ENCODE peak calls at places on chromosomes 5 and 9, in seven cellular contexts. One of them, this sample, is unnamed.

GRCh38 chr5:56481147-56481997 is 248.2 kb upstream of the ANKRD55 start:
- DNase-seq in A549: peak; percentile 50
- DNase-seq in esophagus squamous epithelium: no peak
- DNase-seq in spleen: peak; percentile 87
- DNase-seq in endothelial cell of umbilical vein: peak; percentile 53
- DNase-seq in body of pancreas: peak; percentile 57
- DNase-seq in heart left ventricle: peak; percentile 73
- DNase-seq in this sample: peak; percentile 70

GRCh38 chr9:33024126-33024965 is 727 bp upstream of the DNAJA1 start:
- DNase-seq in A549: no peak
- DNase-seq in esophagus squamous epithelium: no peak
- DNase-seq in spleen: no peak
- DNase-seq in endothelial cell of umbilical vein: no peak
- DNase-seq in body of pancreas: no peak
- DNase-seq in heart left ventricle: peak; percentile 22
- DNase-seq in this sample: no peak

GRCh38 chr5:77893225-77893860 is 117.2 kb upstream of the TBCA start:
- DNase-seq in A549: peak; percentile 83
- DNase-seq in esophagus squamous epithelium: no peak
- DNase-seq in spleen: no peak
- DNase-seq in endothelial cell of umbilical vein: peak; percentile 87
- DNase-seq in body of pancreas: no peak
- DNase-seq in heart left ventricle: peak; percentile 42
- DNase-seq in this sample: no peak

GRCh38 chr5:133611357-133612020 is 852 bp downstream of the FSTL4 start:
- DNase-seq in A549: peak; percentile 15
- DNase-seq in esophagus squamous epithelium: no peak
- DNase-seq in spleen: no peak
- DNase-seq in endothelial cell of umbilical vein: no peak
- DNase-seq in body of pancreas: peak; percentile 16
- DNase-seq in heart left ventricle: no peak
- DNase-seq in this sample: peak; percentile 81

GRCh38 chr9:113446323-113446740 is 17.2 kb upstream of the RGS3 start:
- DNase-seq in A549: peak; percentile 77
- DNase-seq in esophagus squamous epithelium: no peak
- DNase-seq in spleen: no peak
- DNase-seq in endothelial cell of umbilical vein: peak; percentile 79
- DNase-seq in body of pancreas: no peak
- DNase-seq in heart left ventricle: no peak
- DNase-seq in this sample: no peak

GRCh38 chr5:16903480-16904300 is 32.4 kb downstream of the MYO10 start:
- DNase-seq in A549: no peak
- DNase-seq in esophagus squamous epithelium: no peak
- DNase-seq in spleen: no peak
- DNase-seq in endothelial cell of umbilical vein: no peak
- DNase-seq in body of pancreas: no peak
- DNase-seq in heart left ventricle: no peak
- DNase-seq in this sample: no peak

GRCh38 chr5:113123563-113123962 is 147.0 kb downstream of the DCP2 start:
- DNase-seq in A549: peak; percentile 19
- DNase-seq in esophagus squamous epithelium: no peak
- DNase-seq in spleen: no peak
- DNase-seq in endothelial cell of umbilical vein: peak; percentile 22
- DNase-seq in body of pancreas: no peak
- DNase-seq in heart left ventricle: no peak
- DNase-seq in this sample: no peak

GRCh38 chr5:76944638-76945037 is 8.2 kb upstream of the CRHBP start:
- DNase-seq in A549: no peak
- DNase-seq in esophagus squamous epithelium: no peak
- DNase-seq in spleen: no peak
- DNase-seq in endothelial cell of umbilical vein: no peak
- DNase-seq in body of pancreas: no peak
- DNase-seq in heart left ventricle: no peak
- DNase-seq in this sample: no peak

GRCh38 chr9:129835860-129836223 is 584 bp downstream of the USP20 start:
- DNase-seq in A549: peak; percentile 17
- DNase-seq in esophagus squamous epithelium: no peak
- DNase-seq in spleen: no peak
- DNase-seq in endothelial cell of umbilical vein: peak; percentile 22
- DNase-seq in body of pancreas: no peak
- DNase-seq in heart left ventricle: peak; percentile 34
- DNase-seq in this sample: peak; percentile 28

GRCh38 chr5:149426931-149427330 is 47.8 kb upstream of the IL17B start:
- DNase-seq in A549: no peak
- DNase-seq in esophagus squamous epithelium: no peak
- DNase-seq in spleen: no peak
- DNase-seq in endothelial cell of umbilical vein: no peak
- DNase-seq in body of pancreas: no peak
- DNase-seq in heart left ventricle: no peak
- DNase-seq in this sample: no peak

GRCh38 chr9:38278931-38279532 is 113.5 kb upstream of the ALDH1B1 start:
- DNase-seq in A549: no peak
- DNase-seq in esophagus squamous epithelium: no peak
- DNase-seq in spleen: no peak
- DNase-seq in endothelial cell of umbilical vein: no peak
- DNase-seq in body of pancreas: no peak
- DNase-seq in heart left ventricle: no peak
- DNase-seq in this sample: no peak

GRCh38 chr9:124569942-124570341 is 62.7 kb upstream of the NR5A1 start:
- DNase-seq in A549: no peak
- DNase-seq in esophagus squamous epithelium: no peak
- DNase-seq in spleen: no peak
- DNase-seq in endothelial cell of umbilical vein: no peak
- DNase-seq in body of pancreas: no peak
- DNase-seq in heart left ventricle: no peak
- DNase-seq in this sample: no peak
- H3K27ac ChIP-seq in A549: no peak overlapping the region
- H3K27ac ChIP-seq in esophagus squamous epithelium: no peak overlapping the region
- H3K27ac ChIP-seq in spleen: no peak overlapping the region
- H3K27ac ChIP-seq in endothelial cell of umbilical vein: no peak overlapping the region
- H3K27ac ChIP-seq in body of pancreas: no peak overlapping the region
- H3K27ac ChIP-seq in heart left ventricle: no peak overlapping the region
- H3K27ac ChIP-seq in this sample: no peak overlapping the region

GRCh38 chr9:109315480-109315879 is 5.4 kb downstream of the EPB41L4B start:
- DNase-seq in A549: no peak
- DNase-seq in esophagus squamous epithelium: no peak
- DNase-seq in spleen: no peak
- DNase-seq in endothelial cell of umbilical vein: no peak
- DNase-seq in body of pancreas: no peak
- DNase-seq in heart left ventricle: no peak
- DNase-seq in this sample: no peak

GRCh38 chr9:109314011-109314531 is 6.8 kb downstream of the EPB41L4B start:
- DNase-seq in A549: no peak
- DNase-seq in esophagus squamous epithelium: no peak
- DNase-seq in spleen: no peak
- DNase-seq in endothelial cell of umbilical vein: no peak
- DNase-seq in body of pancreas: peak; percentile 45
- DNase-seq in heart left ventricle: no peak
- DNase-seq in this sample: peak; percentile 38

GRCh38 chr9:109317311-109317978 is 3.4 kb downstream of the EPB41L4B start:
- DNase-seq in A549: no peak
- DNase-seq in esophagus squamous epithelium: no peak
- DNase-seq in spleen: no peak
- DNase-seq in endothelial cell of umbilical vein: no peak
- DNase-seq in body of pancreas: peak; percentile 46
- DNase-seq in heart left ventricle: no peak
- DNase-seq in this sample: no peak

GRCh38 chr9:109317979-109318671 is 2.7 kb downstream of the EPB41L4B start:
- DNase-seq in A549: no peak
- DNase-seq in esophagus squamous epithelium: no peak
- DNase-seq in spleen: no peak
- DNase-seq in endothelial cell of umbilical vein: no peak
- DNase-seq in body of pancreas: peak; percentile 41
- DNase-seq in heart left ventricle: no peak
- DNase-seq in this sample: no peak

DNA sequence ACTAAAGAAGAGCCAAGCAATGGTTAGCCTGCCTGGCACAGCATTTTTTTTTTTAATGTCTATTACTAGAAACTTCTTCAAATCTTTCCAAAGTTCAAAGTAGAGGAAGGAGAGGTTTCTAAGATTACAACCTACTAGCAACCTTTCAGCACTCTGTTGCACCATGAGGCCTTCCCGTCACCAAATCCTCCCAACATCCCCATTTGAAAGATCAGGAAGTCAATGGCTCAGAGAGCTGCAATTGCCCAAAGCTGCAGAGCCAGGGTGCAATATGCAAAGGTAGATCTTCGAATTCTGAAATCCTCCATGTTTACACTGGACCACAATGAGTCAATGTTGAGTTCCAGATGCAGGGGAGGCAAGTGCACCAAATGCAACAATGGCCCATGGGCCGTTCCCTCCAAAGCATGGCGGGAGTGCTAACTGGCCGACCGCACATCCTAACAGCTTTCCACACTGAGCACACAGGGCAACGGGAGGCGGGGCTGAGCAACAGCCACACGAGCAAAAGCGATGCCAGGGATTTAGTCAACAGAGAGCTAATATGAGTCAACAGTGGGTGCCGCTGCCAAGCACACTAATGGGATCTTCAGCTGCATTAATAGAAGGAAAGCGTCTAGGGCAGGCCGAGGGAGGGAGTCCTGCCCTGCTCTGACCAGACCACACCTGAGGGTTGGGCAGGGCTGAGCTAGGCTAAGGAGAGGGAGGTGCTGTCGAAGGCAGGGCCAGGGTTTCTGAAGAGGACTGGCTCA is 4.8 kb downstream of the EPB41L4B start:
- DNase-seq in A549: peak; percentile 82
- DNase-seq in esophagus squamous epithelium: no peak
- DNase-seq in spleen: no peak
- DNase-seq in endothelial cell of umbilical vein: no peak
- DNase-seq in body of pancreas: peak; percentile 99
- DNase-seq in heart left ventricle: peak; percentile 87
- DNase-seq in this sample: peak; percentile 94
- TF ChIP-seq POLR2A in A549: no peak
- TF ChIP-seq POLR2A in esophagus squamous epithelium: no peak
- TF ChIP-seq POLR2A in spleen: no peak
- TF ChIP-seq POLR2A in endothelial cell of umbilical vein: no peak
- TF ChIP-seq POLR2A in body of pancreas: peak; percentile 97
- TF ChIP-seq POLR2A in heart left ventricle: no peak
- TF ChIP-seq POLR2A in this sample: peak; percentile 42

GRCh38 chr9:90007516-90008430 is 403.0 kb downstream of the GADD45G start:
- DNase-seq in A549: no peak
- DNase-seq in esophagus squamous epithelium: no peak
- DNase-seq in spleen: no peak
- DNase-seq in endothelial cell of umbilical vein: no peak
- DNase-seq in body of pancreas: no peak
- DNase-seq in heart left ventricle: no peak
- DNase-seq in this sample: no peak
- H3K4me3 ChIP-seq in A549: no peak overlapping the region
- H3K4me3 ChIP-seq in esophagus squamous epithelium: no peak overlapping the region
- H3K4me3 ChIP-seq in spleen: no peak overlapping the region
- H3K4me3 ChIP-seq in endothelial cell of umbilical vein: no peak overlapping the region
- H3K4me3 ChIP-seq in body of pancreas: no peak overlapping the region
- H3K4me3 ChIP-seq in heart left ventricle: no peak overlapping the region
- H3K4me3 ChIP-seq in this sample: no peak overlapping the region

GRCh38 chr5:37184748-37185364 is 64.3 kb downstream of the CPLANE1 start:
- DNase-seq in A549: no peak
- DNase-seq in esophagus squamous epithelium: no peak
- DNase-seq in spleen: no peak
- DNase-seq in endothelial cell of umbilical vein: no peak
- DNase-seq in body of pancreas: no peak
- DNase-seq in heart left ventricle: no peak
- DNase-seq in this sample: no peak
- H3K27ac ChIP-seq in A549: no peak overlapping the region
- H3K27ac ChIP-seq in esophagus squamous epithelium: no peak overlapping the region
- H3K27ac ChIP-seq in spleen: no peak overlapping the region
- H3K27ac ChIP-seq in endothelial cell of umbilical vein: no peak overlapping the region
- H3K27ac ChIP-seq in body of pancreas: no peak overlapping the region
- H3K27ac ChIP-seq in heart left ventricle: no peak overlapping the region
- H3K27ac ChIP-seq in this sample: no peak overlapping the region

DNA sequence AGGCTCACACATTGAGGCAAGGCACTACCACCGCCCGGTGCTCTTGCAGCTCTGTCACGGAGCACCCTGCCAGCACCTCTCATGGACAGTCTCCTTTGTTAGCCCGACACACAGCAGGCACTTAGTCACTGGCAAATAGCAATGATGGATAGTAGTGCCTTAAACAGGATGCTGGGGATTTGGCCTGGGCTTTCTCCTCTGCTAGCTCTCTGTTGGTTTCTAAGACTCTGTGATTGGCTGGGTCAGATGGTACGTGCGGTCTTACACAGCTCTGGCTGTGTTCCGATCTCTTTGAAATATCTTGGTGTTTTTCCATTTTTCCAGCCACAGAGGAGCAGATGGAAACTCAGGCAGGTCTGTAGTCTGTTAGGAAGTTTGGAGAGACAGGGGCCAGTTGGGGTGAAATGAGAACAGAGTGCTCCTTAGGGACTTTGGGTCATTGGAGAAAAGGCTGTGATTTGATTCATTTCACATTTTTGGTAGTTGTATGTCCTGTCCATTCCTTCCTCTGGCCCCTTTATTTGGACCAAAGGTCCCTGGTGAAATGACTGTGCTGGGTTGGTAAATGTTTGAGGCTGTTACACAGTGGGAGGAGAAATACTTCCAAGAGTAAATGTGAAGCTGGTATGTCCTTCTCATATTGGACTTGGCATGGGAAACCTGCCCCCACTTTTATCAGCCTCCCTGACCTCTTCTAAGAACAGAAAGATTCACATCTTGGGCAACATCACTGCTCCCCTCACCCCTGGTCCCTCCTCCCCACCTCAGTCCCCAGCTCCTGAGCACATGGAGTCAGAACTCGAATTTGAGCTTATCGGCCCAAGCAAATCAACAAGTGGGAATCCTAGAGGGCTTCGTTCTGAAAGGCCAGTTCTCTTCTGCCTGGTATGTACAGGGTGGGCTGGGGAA is 3.4 kb downstream of the SMIM3 start:
- DNase-seq in A549: no peak
- DNase-seq in esophagus squamous epithelium: no peak
- DNase-seq in spleen: no peak
- DNase-seq in endothelial cell of umbilical vein: no peak
- DNase-seq in body of pancreas: peak; percentile 47
- DNase-seq in heart left ventricle: peak; percentile 79
- DNase-seq in this sample: no peak
- TF ChIP-seq POLR2A in A549: no peak
- TF ChIP-seq POLR2A in esophagus squamous epithelium: peak; percentile 11
- TF ChIP-seq POLR2A in spleen: no peak
- TF ChIP-seq POLR2A in endothelial cell of umbilical vein: no peak
- TF ChIP-seq POLR2A in body of pancreas: no peak
- TF ChIP-seq POLR2A in heart left ventricle: no peak
- TF ChIP-seq POLR2A in this sample: no peak

DNA sequence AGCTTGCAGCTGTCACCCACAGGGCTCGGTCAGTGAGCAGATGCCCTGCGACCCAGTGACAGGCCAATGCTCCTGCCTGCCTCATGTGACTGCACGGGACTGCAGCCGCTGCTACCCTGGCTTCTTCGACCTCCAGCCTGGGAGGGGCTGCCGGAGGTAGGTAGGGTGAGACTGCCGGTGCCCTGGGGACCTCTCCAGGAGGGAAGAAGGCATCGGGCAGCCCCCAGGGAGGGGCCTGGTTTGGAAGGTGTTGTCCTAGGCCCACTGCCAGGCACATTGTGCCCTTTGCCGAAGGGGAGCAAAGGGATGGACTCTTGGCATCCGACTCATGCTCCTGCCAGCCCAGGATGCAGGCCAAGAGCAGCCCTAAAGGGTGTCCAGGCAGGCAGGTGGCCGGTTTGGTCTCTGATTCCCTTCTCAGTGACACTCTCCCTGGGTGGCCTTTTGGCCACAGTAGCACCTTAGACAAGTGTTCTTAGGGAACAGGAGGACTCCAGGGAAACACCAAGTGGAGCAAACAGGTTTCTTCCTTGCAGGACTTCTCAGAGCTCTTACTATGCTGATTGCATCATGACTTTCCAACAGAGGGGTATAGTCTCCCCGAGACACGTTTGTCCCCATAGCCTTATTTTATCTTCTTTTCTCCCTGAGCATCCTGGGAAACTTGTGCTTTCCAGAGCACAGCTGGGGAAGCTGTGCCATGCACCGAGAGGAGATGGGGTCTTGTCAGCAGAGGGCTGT is 28.1 kb upstream of the AIF1L start:
- DNase-seq in A549: no peak
- DNase-seq in esophagus squamous epithelium: no peak
- DNase-seq in spleen: no peak
- DNase-seq in endothelial cell of umbilical vein: no peak
- DNase-seq in body of pancreas: no peak
- DNase-seq in heart left ventricle: peak; percentile 44
- DNase-seq in this sample: no peak
- H3K4me3 ChIP-seq in A549: no peak overlapping the region
- H3K4me3 ChIP-seq in esophagus squamous epithelium: no peak overlapping the region
- H3K4me3 ChIP-seq in spleen: no peak overlapping the region
- H3K4me3 ChIP-seq in endothelial cell of umbilical vein: no peak overlapping the region
- H3K4me3 ChIP-seq in body of pancreas: no peak overlapping the region
- H3K4me3 ChIP-seq in heart left ventricle: no peak overlapping the region
- H3K4me3 ChIP-seq in this sample: no peak overlapping the region

This sample was measured in upper lobe of left lung.